ENCODE peak calls at places on chromosome 17, in seven cellular contexts. S is pancreas, A is HepG2, J is GM12878, N is naive B cell, Y is SK-N-SH treated with all-trans-retinoic acid at 6 μM for 48 hours, Z is heart left ventricle. Q is an unnamed sample.

GRCh38 chr17:79196913-79197312 is 122.3 kb downstream of the ENGASE start:
- ATAC-seq in Y (no peak), S (no peak), Z (no peak), N (no peak), J (no peak), A (no peak), Q (no peak)

GRCh38 chr17:39538875-39539274 is 68.8 kb downstream of the NEUROD2 start:
- ATAC-seq in J (no peak), S (peak; percentile 34), Y (no peak), A (no peak), Z (peak; percentile 30), N (no peak), Q (peak; percentile 31)

GRCh38 chr17:4858068-4858879 is 25.1 kb downstream of the MINK1 start:
- ATAC-seq in S (peak; percentile 69), Z (peak; percentile 89), N (no peak), J (no peak), Y (peak; percentile 76), A (peak; percentile 75), Q (no peak)

GRCh38 chr17:65093930-65094329 is 37.4 kb upstream of the GNA13 start:
- ATAC-seq in Y (no peak), N (no peak), Z (no peak), J (no peak), A (peak; percentile 43), S (no peak), Q (no peak)

GRCh38 chr17:1107777-1108559 is 71.8 kb downstream of the ABR start:
- ATAC-seq in N (no peak), Y (no peak), J (no peak), Z (peak; percentile 62), A (peak; percentile 4), S (peak; percentile 1), Q (peak; percentile 52)

GRCh38 chr17:46003907-46004748 is 5.1 kb downstream of the STH start:
- ATAC-seq in N (no peak), Y (peak; percentile 74), A (peak; percentile 88), J (no peak), S (peak; percentile 85), Z (peak; percentile 80), Q (peak; percentile 26)

GRCh38 chr17:74295625-74296547 is 21.9 kb downstream of the DNAI2 start:
- ATAC-seq in Z (peak; percentile 97), Y (no peak), N (no peak), J (peak; percentile 73), A (peak; percentile 44), S (peak; percentile 60), Q (peak; percentile 64)

GRCh38 chr17:20234266-20234665 is 225.1 kb downstream of the SPECC1 start:
- ATAC-seq in A (no peak), N (no peak), S (no peak), Y (no peak), J (no peak), Z (no peak), Q (no peak)

GRCh38 chr17:27797390-27798091 is 2.8 kb downstream of the NOS2 start:
- ATAC-seq in J (peak; percentile 47), Z (no peak), Y (no peak), S (no peak), N (no peak), A (peak; percentile 71), Q (peak; percentile 79)

GRCh38 chr17:75793453-75793852 is 8.8 kb downstream of the UNK start:
- ATAC-seq in Y (no peak), J (no peak), S (no peak), Z (no peak), N (no peak), A (no peak), Q (no peak)

GRCh38 chr17:73365934-73366623 is 54.3 kb upstream of the CDC42EP4 start:
- ATAC-seq in S (no peak), A (no peak), J (peak; percentile 52), Y (no peak), Z (peak; percentile 87), N (no peak), Q (no peak)

GRCh38 chr17:57637668-57638010 is 107.5 kb downstream of the CCDC182 start:
- ATAC-seq in A (no peak), J (no peak), Z (no peak), S (no peak), N (no peak), Y (no peak), Q (no peak)

GRCh38 chr17:29279397-29280070 is 14.4 kb downstream of the NUFIP2 start:
- ATAC-seq in J (no peak), A (no peak), Z (no peak), Y (no peak), N (no peak), S (no peak), Q (no peak)

GRCh38 chr17:11880714-11881113 is 116.6 kb downstream of the ZNF18 start:
- ATAC-seq in Y (no peak), N (no peak), S (peak; percentile 63), Z (no peak), J (no peak), A (peak; percentile 86), Q (peak; percentile 89)

GRCh38 chr17:63929860-63930766 is 2.0 kb downstream of the CD79B start:
- ATAC-seq in J (no peak), Y (no peak), N (no peak), A (peak; percentile 65), S (peak; percentile 36), Z (peak; percentile 66), Q (peak; percentile 20)

GRCh38 chr17:49835472-49835871 is 12.4 kb downstream of the TAC4 start:
- ATAC-seq in Z (no peak), N (no peak), J (no peak), S (no peak), Y (peak; percentile 3), A (peak; percentile 16), Q (no peak)

GRCh38 chr17:60327870-60328362 is 64.0 kb downstream of the USP32 start:
- ATAC-seq in J (no peak), Y (no peak), N (no peak), S (no peak), Z (no peak), A (peak; percentile 35), Q (no peak)

GRCh38 chr17:82985973-82986372 is 93.4 kb upstream of the METRNL start:
- ATAC-seq in Y (peak; percentile 40), A (peak; percentile 41), N (peak; percentile 92), Z (peak; percentile 20), J (peak; percentile 59), S (peak; percentile 83), Q (peak; percentile 52)

GRCh38 chr17:29401237-29401636 is 11.1 kb downstream of the TAOK1 start:
- ATAC-seq in J (peak; percentile 46), A (no peak), Z (no peak), N (no peak), Y (no peak), S (no peak), Q (no peak)

GRCh38 chr17:41863074-41863843 is 2.0 kb downstream of the KLHL11 start:
- ATAC-seq in S (no peak), A (no peak), J (no peak), Y (no peak), N (no peak), Z (no peak), Q (no peak)

GRCh38 chr17:13601776-13602551 is at the start of gene HS3ST3A1:
- ATAC-seq in Y (peak; percentile 83), A (peak; percentile 83), J (no peak), S (peak; percentile 85), N (no peak), Z (peak; percentile 74), Q (peak; percentile 80)

GRCh38 chr17:10156579-10157488 is 41.6 kb downstream of the GAS7 start:
- ATAC-seq in A (no peak), Z (peak; percentile 82), Y (no peak), J (peak; percentile 93), S (peak; percentile 77), N (peak; percentile 80), Q (no peak)

GRCh38 chr17:43906951-43907424 is 348 bp downstream of the MPP2 start:
- ATAC-seq in Z (peak; percentile 6), J (no peak), N (peak; percentile 50), A (no peak), Y (peak; percentile 17), S (peak; percentile 11), Q (no peak)

GRCh38 chr17:66248285-66248684 is 19.1 kb upstream of the APOH start:
- ATAC-seq in J (no peak), S (no peak), A (no peak), Z (peak; percentile 86), N (no peak), Y (no peak), Q (no peak)

GRCh38 chr17:78330570-78331224 is 29.2 kb downstream of the SOCS3 start:
- ATAC-seq in Y (peak; percentile 77), S (peak; percentile 66), Z (peak; percentile 76), J (no peak), A (no peak), N (no peak), Q (peak; percentile 26)

GRCh38 chr17:834136-834535 is 52.0 kb downstream of the MRM3 start:
- ATAC-seq in N (no peak), Y (no peak), J (no peak), S (no peak), Z (no peak), A (no peak), Q (no peak)

Q was measured in esophagus mucosa.